ENCODE peak calls at places on chromosomes 12 and 14, in six cellular contexts. One of them, this sample, is unnamed.

GRCh38 chr12:8780389-8780788 is 42.0 kb upstream of the A2ML1 start:
- DNase-seq in effector CD8-positive, alpha-beta T cell: no peak
- DNase-seq in HuH-7: peak
- DNase-seq in left colon: no peak
- DNase-seq in activated CD4-positive, alpha-beta T cell treated with anti-CD3 and anti-CD28 coated beads for 24 hours: no peak
- DNase-seq in NCI-H446 treated with DMSO at 0.1 percent for 48 hours: peak
- DNase-seq in this sample: no peak

GRCh38 chr14:50619569-50620141 is 48.5 kb downstream of the SAV1 start:
- DNase-seq in effector CD8-positive, alpha-beta T cell: no peak
- DNase-seq in HuH-7: peak
- DNase-seq in left colon: no peak
- DNase-seq in activated CD4-positive, alpha-beta T cell treated with anti-CD3 and anti-CD28 coated beads for 24 hours: no peak
- DNase-seq in NCI-H446 treated with DMSO at 0.1 percent for 48 hours: peak
- DNase-seq in this sample: peak

GRCh38 chr12:127108360-127109215 is 1158.4 kb upstream of the TMEM132C start:
- DNase-seq in effector CD8-positive, alpha-beta T cell: no peak
- DNase-seq in HuH-7: peak
- DNase-seq in left colon: peak
- DNase-seq in activated CD4-positive, alpha-beta T cell treated with anti-CD3 and anti-CD28 coated beads for 24 hours: peak
- DNase-seq in NCI-H446 treated with DMSO at 0.1 percent for 48 hours: no peak
- DNase-seq in this sample: peak

GRCh38 chr14:89747146-89747545 is 207.4 kb downstream of the EFCAB11 start:
- DNase-seq in effector CD8-positive, alpha-beta T cell: no peak
- DNase-seq in HuH-7: no peak
- DNase-seq in left colon: no peak
- DNase-seq in activated CD4-positive, alpha-beta T cell treated with anti-CD3 and anti-CD28 coated beads for 24 hours: no peak
- DNase-seq in NCI-H446 treated with DMSO at 0.1 percent for 48 hours: no peak
- DNase-seq in this sample: peak

GRCh38 chr14:103091041-103091882 is 3.3 kb upstream of the EXOC3L4 start:
- DNase-seq in effector CD8-positive, alpha-beta T cell: peak
- DNase-seq in HuH-7: peak
- DNase-seq in left colon: peak
- DNase-seq in activated CD4-positive, alpha-beta T cell treated with anti-CD3 and anti-CD28 coated beads for 24 hours: peak
- DNase-seq in NCI-H446 treated with DMSO at 0.1 percent for 48 hours: no peak
- DNase-seq in this sample: no peak

GRCh38 chr14:41810362-41810761 is 203.7 kb downstream of the LRFN5 start:
- DNase-seq in effector CD8-positive, alpha-beta T cell: no peak
- DNase-seq in HuH-7: no peak
- DNase-seq in left colon: no peak
- DNase-seq in activated CD4-positive, alpha-beta T cell treated with anti-CD3 and anti-CD28 coated beads for 24 hours: no peak
- DNase-seq in NCI-H446 treated with DMSO at 0.1 percent for 48 hours: no peak
- DNase-seq in this sample: no peak

GRCh38 chr14:105248368-105249174 is at the start of gene BTBD6:
- DNase-seq in effector CD8-positive, alpha-beta T cell: peak
- DNase-seq in HuH-7: peak
- DNase-seq in left colon: peak
- DNase-seq in activated CD4-positive, alpha-beta T cell treated with anti-CD3 and anti-CD28 coated beads for 24 hours: peak
- DNase-seq in NCI-H446 treated with DMSO at 0.1 percent for 48 hours: peak
- DNase-seq in this sample: peak

GRCh38 chr12:98053202-98053601 is 462.2 kb upstream of the TMPO start:
- DNase-seq in effector CD8-positive, alpha-beta T cell: no peak
- DNase-seq in HuH-7: no peak
- DNase-seq in left colon: no peak
- DNase-seq in activated CD4-positive, alpha-beta T cell treated with anti-CD3 and anti-CD28 coated beads for 24 hours: no peak
- DNase-seq in NCI-H446 treated with DMSO at 0.1 percent for 48 hours: no peak
- DNase-seq in this sample: no peak

GRCh38 chr12:40988831-40989230 is 199.3 kb upstream of the PDZRN4 start:
- DNase-seq in effector CD8-positive, alpha-beta T cell: no peak
- DNase-seq in HuH-7: no peak
- DNase-seq in left colon: no peak
- DNase-seq in activated CD4-positive, alpha-beta T cell treated with anti-CD3 and anti-CD28 coated beads for 24 hours: no peak
- DNase-seq in NCI-H446 treated with DMSO at 0.1 percent for 48 hours: no peak
- DNase-seq in this sample: no peak

GRCh38 chr12:59077153-59077930 is 157.0 kb upstream of the LRIG3 start:
- DNase-seq in effector CD8-positive, alpha-beta T cell: no peak
- DNase-seq in HuH-7: no peak
- DNase-seq in left colon: peak
- DNase-seq in activated CD4-positive, alpha-beta T cell treated with anti-CD3 and anti-CD28 coated beads for 24 hours: no peak
- DNase-seq in NCI-H446 treated with DMSO at 0.1 percent for 48 hours: no peak
- DNase-seq in this sample: no peak

GRCh38 chr12:96368233-96368632 is 32.0 kb downstream of the CDK17 start:
- DNase-seq in effector CD8-positive, alpha-beta T cell: no peak
- DNase-seq in HuH-7: no peak
- DNase-seq in left colon: no peak
- DNase-seq in activated CD4-positive, alpha-beta T cell treated with anti-CD3 and anti-CD28 coated beads for 24 hours: no peak
- DNase-seq in NCI-H446 treated with DMSO at 0.1 percent for 48 hours: peak
- DNase-seq in this sample: no peak

GRCh38 chr12:91367234-91367849 is 184.7 kb upstream of the DCN start:
- DNase-seq in effector CD8-positive, alpha-beta T cell: no peak
- DNase-seq in HuH-7: no peak
- DNase-seq in left colon: no peak
- DNase-seq in activated CD4-positive, alpha-beta T cell treated with anti-CD3 and anti-CD28 coated beads for 24 hours: no peak
- DNase-seq in NCI-H446 treated with DMSO at 0.1 percent for 48 hours: no peak
- DNase-seq in this sample: no peak

GRCh38 chr12:65152012-65152411 is 17.4 kb upstream of the LEMD3 start:
- DNase-seq in effector CD8-positive, alpha-beta T cell: no peak
- DNase-seq in HuH-7: no peak
- DNase-seq in left colon: no peak
- DNase-seq in activated CD4-positive, alpha-beta T cell treated with anti-CD3 and anti-CD28 coated beads for 24 hours: no peak
- DNase-seq in NCI-H446 treated with DMSO at 0.1 percent for 48 hours: no peak
- DNase-seq in this sample: no peak

GRCh38 chr12:101823891-101824290 is 6.9 kb downstream of the GNPTAB start:
- DNase-seq in effector CD8-positive, alpha-beta T cell: peak
- DNase-seq in HuH-7: peak
- DNase-seq in left colon: peak
- DNase-seq in activated CD4-positive, alpha-beta T cell treated with anti-CD3 and anti-CD28 coated beads for 24 hours: peak
- DNase-seq in NCI-H446 treated with DMSO at 0.1 percent for 48 hours: peak
- DNase-seq in this sample: no peak

GRCh38 chr14:32254952-32255679 is 52.0 kb upstream of the RNU6-8 start:
- DNase-seq in effector CD8-positive, alpha-beta T cell: peak
- DNase-seq in HuH-7: peak
- DNase-seq in left colon: peak
- DNase-seq in activated CD4-positive, alpha-beta T cell treated with anti-CD3 and anti-CD28 coated beads for 24 hours: peak
- DNase-seq in NCI-H446 treated with DMSO at 0.1 percent for 48 hours: peak
- DNase-seq in this sample: peak

GRCh38 chr12:53601296-53601847 is 24.8 kb downstream of the ATF7 start:
- DNase-seq in effector CD8-positive, alpha-beta T cell: no peak
- DNase-seq in HuH-7: no peak
- DNase-seq in left colon: no peak
- DNase-seq in activated CD4-positive, alpha-beta T cell treated with anti-CD3 and anti-CD28 coated beads for 24 hours: no peak
- DNase-seq in NCI-H446 treated with DMSO at 0.1 percent for 48 hours: no peak
- DNase-seq in this sample: no peak

GRCh38 chr14:75725481-75725880 is 64.4 kb downstream of the TTLL5 start:
- DNase-seq in effector CD8-positive, alpha-beta T cell: no peak
- DNase-seq in HuH-7: no peak
- DNase-seq in left colon: no peak
- DNase-seq in activated CD4-positive, alpha-beta T cell treated with anti-CD3 and anti-CD28 coated beads for 24 hours: no peak
- DNase-seq in NCI-H446 treated with DMSO at 0.1 percent for 48 hours: no peak
- DNase-seq in this sample: no peak

GRCh38 chr14:90518075-90518940 is 121.5 kb downstream of the CALM1 start:
- DNase-seq in effector CD8-positive, alpha-beta T cell: no peak
- DNase-seq in HuH-7: no peak
- DNase-seq in left colon: peak
- DNase-seq in activated CD4-positive, alpha-beta T cell treated with anti-CD3 and anti-CD28 coated beads for 24 hours: no peak
- DNase-seq in NCI-H446 treated with DMSO at 0.1 percent for 48 hours: peak
- DNase-seq in this sample: no peak

GRCh38 chr12:50546441-50547318 is 41.9 kb downstream of the DIP2B start:
- DNase-seq in effector CD8-positive, alpha-beta T cell: no peak
- DNase-seq in HuH-7: no peak
- DNase-seq in left colon: no peak
- DNase-seq in activated CD4-positive, alpha-beta T cell treated with anti-CD3 and anti-CD28 coated beads for 24 hours: no peak
- DNase-seq in NCI-H446 treated with DMSO at 0.1 percent for 48 hours: no peak
- DNase-seq in this sample: no peak

GRCh38 chr12:33706927-33707326 is 267.3 kb upstream of the SYT10 start:
- DNase-seq in effector CD8-positive, alpha-beta T cell: no peak
- DNase-seq in HuH-7: no peak
- DNase-seq in left colon: no peak
- DNase-seq in activated CD4-positive, alpha-beta T cell treated with anti-CD3 and anti-CD28 coated beads for 24 hours: no peak
- DNase-seq in NCI-H446 treated with DMSO at 0.1 percent for 48 hours: no peak
- DNase-seq in this sample: no peak

GRCh38 chr12:31226639-31227038 is 99.3 kb downstream of the SINHCAF start:
- DNase-seq in effector CD8-positive, alpha-beta T cell: no peak
- DNase-seq in HuH-7: no peak
- DNase-seq in left colon: no peak
- DNase-seq in activated CD4-positive, alpha-beta T cell treated with anti-CD3 and anti-CD28 coated beads for 24 hours: no peak
- DNase-seq in NCI-H446 treated with DMSO at 0.1 percent for 48 hours: peak
- DNase-seq in this sample: no peak

GRCh38 chr14:77738559-77739250 is 22.3 kb downstream of the SNW1 start:
- DNase-seq in effector CD8-positive, alpha-beta T cell: no peak
- DNase-seq in HuH-7: no peak
- DNase-seq in left colon: no peak
- DNase-seq in activated CD4-positive, alpha-beta T cell treated with anti-CD3 and anti-CD28 coated beads for 24 hours: no peak
- DNase-seq in NCI-H446 treated with DMSO at 0.1 percent for 48 hours: no peak
- DNase-seq in this sample: no peak

GRCh38 chr12:131684015-131684725 is 26.7 kb upstream of the SFSWAP start:
- DNase-seq in effector CD8-positive, alpha-beta T cell: no peak
- DNase-seq in HuH-7: no peak
- DNase-seq in left colon: no peak
- DNase-seq in activated CD4-positive, alpha-beta T cell treated with anti-CD3 and anti-CD28 coated beads for 24 hours: no peak
- DNase-seq in NCI-H446 treated with DMSO at 0.1 percent for 48 hours: no peak
- DNase-seq in this sample: no peak

GRCh38 chr12:109763201-109763841 is 49.7 kb downstream of the FAM222A start:
- DNase-seq in effector CD8-positive, alpha-beta T cell: no peak
- DNase-seq in HuH-7: no peak
- DNase-seq in left colon: no peak
- DNase-seq in activated CD4-positive, alpha-beta T cell treated with anti-CD3 and anti-CD28 coated beads for 24 hours: no peak
- DNase-seq in NCI-H446 treated with DMSO at 0.1 percent for 48 hours: no peak
- DNase-seq in this sample: peak

GRCh38 chr14:54815531-54815930 is 87.1 kb downstream of the GCH1 start:
- DNase-seq in effector CD8-positive, alpha-beta T cell: no peak
- DNase-seq in HuH-7: no peak
- DNase-seq in left colon: no peak
- DNase-seq in activated CD4-positive, alpha-beta T cell treated with anti-CD3 and anti-CD28 coated beads for 24 hours: no peak
- DNase-seq in NCI-H446 treated with DMSO at 0.1 percent for 48 hours: no peak
- DNase-seq in this sample: no peak

GRCh38 chr12:132841151-132841550 is 12.5 kb upstream of the GOLGA3 start:
- DNase-seq in effector CD8-positive, alpha-beta T cell: no peak
- DNase-seq in HuH-7: no peak
- DNase-seq in left colon: no peak
- DNase-seq in activated CD4-positive, alpha-beta T cell treated with anti-CD3 and anti-CD28 coated beads for 24 hours: no peak
- DNase-seq in NCI-H446 treated with DMSO at 0.1 percent for 48 hours: no peak
- DNase-seq in this sample: no peak

GRCh38 chr12:105278043-105278697 is 42.2 kb upstream of the APPL2 start:
- DNase-seq in effector CD8-positive, alpha-beta T cell: no peak
- DNase-seq in HuH-7: peak
- DNase-seq in left colon: no peak
- DNase-seq in activated CD4-positive, alpha-beta T cell treated with anti-CD3 and anti-CD28 coated beads for 24 hours: no peak
- DNase-seq in NCI-H446 treated with DMSO at 0.1 percent for 48 hours: no peak
- DNase-seq in this sample: peak

GRCh38 chr12:48985475-48985897 is 7.4 kb downstream of the WNT1 start:
- DNase-seq in effector CD8-positive, alpha-beta T cell: no peak
- DNase-seq in HuH-7: no peak
- DNase-seq in left colon: peak
- DNase-seq in activated CD4-positive, alpha-beta T cell treated with anti-CD3 and anti-CD28 coated beads for 24 hours: no peak
- DNase-seq in NCI-H446 treated with DMSO at 0.1 percent for 48 hours: no peak
- DNase-seq in this sample: no peak

GRCh38 chr14:38079268-38079667 is 128.4 kb upstream of the SSTR1 start:
- DNase-seq in effector CD8-positive, alpha-beta T cell: no peak
- DNase-seq in HuH-7: no peak
- DNase-seq in left colon: no peak
- DNase-seq in activated CD4-positive, alpha-beta T cell treated with anti-CD3 and anti-CD28 coated beads for 24 hours: no peak
- DNase-seq in NCI-H446 treated with DMSO at 0.1 percent for 48 hours: no peak
- DNase-seq in this sample: no peak

GRCh38 chr12:105820407-105821140 is 318.2 kb downstream of the NUAK1 start:
- DNase-seq in effector CD8-positive, alpha-beta T cell: no peak
- DNase-seq in HuH-7: peak
- DNase-seq in left colon: no peak
- DNase-seq in activated CD4-positive, alpha-beta T cell treated with anti-CD3 and anti-CD28 coated beads for 24 hours: no peak
- DNase-seq in NCI-H446 treated with DMSO at 0.1 percent for 48 hours: no peak
- DNase-seq in this sample: no peak

GRCh38 chr14:102496955-102497744 is 12.4 kb downstream of the ANKRD9 start:
- DNase-seq in effector CD8-positive, alpha-beta T cell: no peak
- DNase-seq in HuH-7: no peak
- DNase-seq in left colon: no peak
- DNase-seq in activated CD4-positive, alpha-beta T cell treated with anti-CD3 and anti-CD28 coated beads for 24 hours: no peak
- DNase-seq in NCI-H446 treated with DMSO at 0.1 percent for 48 hours: no peak
- DNase-seq in this sample: no peak

GRCh38 chr14:104104006-104104901 is 18.8 kb downstream of the ASPG start:
- DNase-seq in effector CD8-positive, alpha-beta T cell: no peak
- DNase-seq in HuH-7: no peak
- DNase-seq in left colon: peak
- DNase-seq in activated CD4-positive, alpha-beta T cell treated with anti-CD3 and anti-CD28 coated beads for 24 hours: no peak
- DNase-seq in NCI-H446 treated with DMSO at 0.1 percent for 48 hours: no peak
- DNase-seq in this sample: no peak

GRCh38 chr12:10194160-10194559 is 15.3 kb downstream of the TMEM52B start:
- DNase-seq in effector CD8-positive, alpha-beta T cell: no peak
- DNase-seq in HuH-7: no peak
- DNase-seq in left colon: no peak
- DNase-seq in activated CD4-positive, alpha-beta T cell treated with anti-CD3 and anti-CD28 coated beads for 24 hours: no peak
- DNase-seq in NCI-H446 treated with DMSO at 0.1 percent for 48 hours: no peak
- DNase-seq in this sample: no peak

GRCh38 chr12:69170293-69170692 is 69.1 kb upstream of the CPSF6 start:
- DNase-seq in effector CD8-positive, alpha-beta T cell: no peak
- DNase-seq in HuH-7: no peak
- DNase-seq in left colon: no peak
- DNase-seq in activated CD4-positive, alpha-beta T cell treated with anti-CD3 and anti-CD28 coated beads for 24 hours: no peak
- DNase-seq in NCI-H446 treated with DMSO at 0.1 percent for 48 hours: no peak
- DNase-seq in this sample: no peak

GRCh38 chr14:103156733-103157411 is 33.6 kb downstream of the TNFAIP2 start:
- DNase-seq in effector CD8-positive, alpha-beta T cell: no peak
- DNase-seq in HuH-7: no peak
- DNase-seq in left colon: no peak
- DNase-seq in activated CD4-positive, alpha-beta T cell treated with anti-CD3 and anti-CD28 coated beads for 24 hours: no peak
- DNase-seq in NCI-H446 treated with DMSO at 0.1 percent for 48 hours: no peak
- DNase-seq in this sample: no peak

GRCh38 chr12:8785499-8785898 is 36.9 kb upstream of the A2ML1 start:
- DNase-seq in effector CD8-positive, alpha-beta T cell: no peak
- DNase-seq in HuH-7: no peak
- DNase-seq in left colon: no peak
- DNase-seq in activated CD4-positive, alpha-beta T cell treated with anti-CD3 and anti-CD28 coated beads for 24 hours: no peak
- DNase-seq in NCI-H446 treated with DMSO at 0.1 percent for 48 hours: no peak
- DNase-seq in this sample: no peak